ENCODE peak calls at places on chromosomes 4 and X, in five cellular contexts. B, I, L, U and D are unnamed samples.

GRCh38 chr4:107035711-107036601 is at the start of gene DKK2:
- DNase-seq in B (no peak), I (no peak), L (no peak), U (peak), D (peak)

GRCh38 chrX:77742788-77743476 is 43.1 kb downstream of the ATRX start:
- DNase-seq in B (no peak), I (no peak), L (no peak), U (no peak), D (no peak)

GRCh38 chr4:184651899-184652298 is 2.4 kb downstream of the PRIMPOL start:
- DNase-seq in B (no peak), I (no peak), L (no peak), U (no peak), D (no peak)

GRCh38 chr4:83009529-83009928 is 1.1 kb downstream of the LIN54 start:
- DNase-seq in B (no peak), I (no peak), L (no peak), U (no peak), D (no peak)

GRCh38 chr4:47213971-47214370 is 182.6 kb downstream of the GABRB1 start:
- DNase-seq in B (no peak), I (peak), L (peak), U (no peak), D (no peak)

GRCh38 chr4:172650758-172651495 is 517.7 kb upstream of the GALNT7 start:
- DNase-seq in B (no peak), I (peak), L (no peak), U (no peak), D (no peak)

GRCh38 chr4:7434766-7435150 is at the start of gene PSAPL1:
- DNase-seq in B (no peak), I (peak), L (peak), U (no peak), D (peak)

GRCh38 chr4:1981251-1982055 is 27.3 kb downstream of the NELFA start:
- DNase-seq in B (no peak), I (no peak), L (no peak), U (no peak), D (peak)

GRCh38 chrX:48505481-48505880 is 3.3 kb upstream of the PORCN start:
- DNase-seq in B (no peak), I (peak), L (no peak), U (no peak), D (no peak)

GRCh38 chr4:87589531-87589930 is 18.8 kb upstream of the DSPP start:
- DNase-seq in B (no peak), I (peak), L (peak), U (no peak), D (no peak)

GRCh38 chrX:12901486-12901885 is 4.9 kb upstream of the TLR8 start:
- DNase-seq in B (peak), I (peak), L (peak), U (peak), D (peak)

GRCh38 chr4:1902243-1902642 is 31.1 kb downstream of the NSD2 start:
- DNase-seq in B (no peak), I (no peak), L (no peak), U (no peak), D (no peak)